ENCODE peak calls at places on chromosomes 11 and 22, in six cellular contexts. One of them, this sample, is unnamed.
A peak's percentile ranks its signal among the peaks of the same experiment; 100 is the strongest.

GRCh38 chr22:35991168-35991567 is 37.5 kb downstream of the RBFOX2 start:
- DNase-seq in iPS DF 6.9: no peak
- DNase-seq in kidney: no peak
- DNase-seq in Peyer's patch: no peak
- DNase-seq in effector memory CD4-positive, alpha-beta T cell: no peak
- DNase-seq in AG04450: peak; percentile 71
- DNase-seq in this sample: no peak

GRCh38 chr11:18394300-18394927 is at the start of gene LDHA:
- DNase-seq in effector memory CD4-positive, alpha-beta T cell: peak; percentile 98
- DNase-seq in AG04450: peak; percentile 88
- DNase-seq in Peyer's patch: peak; percentile 99
- DNase-seq in kidney: peak; percentile 100
- DNase-seq in iPS DF 6.9: no peak
- DNase-seq in this sample: peak; percentile 63

GRCh38 chr22:45887202-45888131 is 89.5 kb downstream of the WNT7B start:
- DNase-seq in AG04450: no peak
- DNase-seq in effector memory CD4-positive, alpha-beta T cell: no peak
- DNase-seq in kidney: peak; percentile 94
- DNase-seq in iPS DF 6.9: no peak
- DNase-seq in Peyer's patch: no peak
- DNase-seq in this sample: no peak

GRCh38 chr11:124934862-124935547 is 842 bp downstream of the HEPACAM start:
- DNase-seq in AG04450: peak; percentile 86
- DNase-seq in Peyer's patch: no peak
- DNase-seq in effector memory CD4-positive, alpha-beta T cell: no peak
- DNase-seq in kidney: no peak
- DNase-seq in iPS DF 6.9: no peak
- DNase-seq in this sample: no peak

GRCh38 chr11:103202048-103202651 is 92.9 kb downstream of the DYNC2H1 start:
- DNase-seq in kidney: no peak
- DNase-seq in Peyer's patch: no peak
- DNase-seq in effector memory CD4-positive, alpha-beta T cell: no peak
- DNase-seq in iPS DF 6.9: peak; percentile 5
- DNase-seq in AG04450: peak; percentile 11
- DNase-seq in this sample: peak; percentile 26

GRCh38 chr11:126212089-126212660 is 593 bp downstream of the FAM118B start:
- DNase-seq in effector memory CD4-positive, alpha-beta T cell: no peak
- DNase-seq in kidney: no peak
- DNase-seq in Peyer's patch: no peak
- DNase-seq in AG04450: no peak
- DNase-seq in iPS DF 6.9: no peak
- DNase-seq in this sample: no peak

GRCh38 chr22:21593406-21594232 is 26.1 kb downstream of the UBE2L3 start:
- DNase-seq in Peyer's patch: no peak
- DNase-seq in iPS DF 6.9: peak; percentile 13
- DNase-seq in kidney: no peak
- DNase-seq in effector memory CD4-positive, alpha-beta T cell: no peak
- DNase-seq in AG04450: no peak
- DNase-seq in this sample: no peak

GRCh38 chr22:24433868-24434471 is 6.6 kb downstream of the ADORA2A start:
- DNase-seq in AG04450: no peak
- DNase-seq in iPS DF 6.9: no peak
- DNase-seq in effector memory CD4-positive, alpha-beta T cell: peak; percentile 13
- DNase-seq in kidney: peak; percentile 79
- DNase-seq in Peyer's patch: peak; percentile 79
- DNase-seq in this sample: no peak

GRCh38 chr11:126485021-126485781 is 129.7 kb downstream of the ST3GAL4 start:
- DNase-seq in AG04450: peak; percentile 43
- DNase-seq in Peyer's patch: no peak
- DNase-seq in iPS DF 6.9: no peak
- DNase-seq in effector memory CD4-positive, alpha-beta T cell: no peak
- DNase-seq in kidney: no peak
- DNase-seq in this sample: no peak

GRCh38 chr11:61489833-61490585 is 18.5 kb upstream of the LRRC10B start:
- DNase-seq in AG04450: no peak
- DNase-seq in iPS DF 6.9: no peak
- DNase-seq in effector memory CD4-positive, alpha-beta T cell: no peak
- DNase-seq in Peyer's patch: no peak
- DNase-seq in kidney: peak; percentile 72
- DNase-seq in this sample: no peak

GRCh38 chr11:113176971-113177370 is 137.4 kb upstream of the TTC12 start:
- DNase-seq in Peyer's patch: no peak
- DNase-seq in iPS DF 6.9: no peak
- DNase-seq in AG04450: no peak
- DNase-seq in kidney: no peak
- DNase-seq in effector memory CD4-positive, alpha-beta T cell: no peak
- DNase-seq in this sample: no peak

GRCh38 chr11:46352063-46352841 is 5.0 kb downstream of the DGKZ start:
- DNase-seq in AG04450: no peak
- DNase-seq in Peyer's patch: peak; percentile 43
- DNase-seq in iPS DF 6.9: no peak
- DNase-seq in effector memory CD4-positive, alpha-beta T cell: peak; percentile 76
- DNase-seq in kidney: peak; percentile 82
- DNase-seq in this sample: no peak

GRCh38 chr11:70630816-70631623 is 232.7 kb downstream of the CTTN start:
- DNase-seq in Peyer's patch: no peak
- DNase-seq in AG04450: no peak
- DNase-seq in iPS DF 6.9: no peak
- DNase-seq in kidney: no peak
- DNase-seq in effector memory CD4-positive, alpha-beta T cell: no peak
- DNase-seq in this sample: no peak

GRCh38 chr22:39471421-39472141 is 14.8 kb downstream of the MGAT3 start:
- DNase-seq in effector memory CD4-positive, alpha-beta T cell: no peak
- DNase-seq in Peyer's patch: peak; percentile 48
- DNase-seq in AG04450: no peak
- DNase-seq in kidney: no peak
- DNase-seq in iPS DF 6.9: no peak
- DNase-seq in this sample: no peak

GRCh38 chr11:134032501-134033091 is 36.3 kb upstream of the JAM3 start:
- DNase-seq in AG04450: no peak
- DNase-seq in kidney: peak; percentile 81
- DNase-seq in effector memory CD4-positive, alpha-beta T cell: no peak
- DNase-seq in iPS DF 6.9: no peak
- DNase-seq in Peyer's patch: no peak
- DNase-seq in this sample: no peak

GRCh38 chr11:2108675-2109481 is 30.3 kb downstream of the IGF2 start:
- DNase-seq in AG04450: no peak
- DNase-seq in Peyer's patch: no peak
- DNase-seq in iPS DF 6.9: no peak
- DNase-seq in kidney: peak; percentile 63
- DNase-seq in effector memory CD4-positive, alpha-beta T cell: no peak
- DNase-seq in this sample: no peak

GRCh38 chr11:110711776-110712642 is at the start of gene ARHGAP20:
- DNase-seq in effector memory CD4-positive, alpha-beta T cell: no peak
- DNase-seq in kidney: peak; percentile 92
- DNase-seq in AG04450: no peak
- DNase-seq in iPS DF 6.9: no peak
- DNase-seq in Peyer's patch: peak; percentile 64
- DNase-seq in this sample: no peak

GRCh38 chr11:43852057-43852636 is 28.5 kb upstream of the ALKBH3 start:
- DNase-seq in AG04450: peak; percentile 79
- DNase-seq in effector memory CD4-positive, alpha-beta T cell: peak; percentile 15
- DNase-seq in kidney: no peak
- DNase-seq in iPS DF 6.9: peak; percentile 66
- DNase-seq in Peyer's patch: peak; percentile 40
- DNase-seq in this sample: peak; percentile 30

DNA sequence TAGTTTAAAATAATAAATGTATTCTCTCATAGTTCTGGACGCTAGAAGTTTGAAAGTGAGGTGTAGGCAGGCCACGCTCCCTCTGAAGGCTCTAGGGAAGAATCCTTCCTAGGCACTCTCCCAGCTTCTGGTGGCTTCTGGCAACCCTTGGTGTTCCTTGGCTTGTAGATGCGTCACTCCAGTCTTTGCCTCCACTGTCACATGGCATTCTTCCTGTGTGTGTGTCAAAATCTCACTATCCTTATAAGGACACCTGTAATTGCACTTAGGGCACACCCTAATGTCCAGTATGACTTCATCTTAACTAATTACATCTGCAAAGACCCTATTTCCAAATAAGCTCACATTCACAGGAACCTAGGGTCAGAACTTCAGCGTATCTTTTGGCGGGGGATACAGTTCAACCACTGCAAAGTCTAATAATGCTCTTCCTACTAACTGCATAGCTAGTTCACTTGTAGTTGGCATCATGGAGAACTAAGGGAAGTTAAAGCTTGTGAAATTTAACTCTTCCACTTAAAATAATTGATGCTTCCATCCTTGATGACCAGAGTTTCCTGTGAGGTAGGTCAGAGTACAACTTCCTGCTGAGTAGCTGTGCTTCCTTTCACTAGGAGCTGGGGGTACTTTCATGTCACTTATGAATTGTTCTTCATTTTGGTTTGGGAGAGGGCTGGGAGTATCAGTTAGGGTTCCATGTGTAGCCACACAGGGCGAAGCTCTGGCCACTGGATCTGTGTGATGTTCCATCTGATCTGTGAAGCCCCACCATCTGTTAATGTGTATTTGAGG is 10.4 kb downstream of the YWHAH start:
- DNase-seq in kidney: peak; percentile 22
- DNase-seq in Peyer's patch: no peak
- DNase-seq in iPS DF 6.9: no peak
- DNase-seq in effector memory CD4-positive, alpha-beta T cell: no peak
- DNase-seq in AG04450: no peak
- DNase-seq in this sample: no peak
- H3K27ac ChIP-seq in kidney: peak overlapping the region; percentile 49
- H3K27ac ChIP-seq in Peyer's patch: peak overlapping the region; percentile 35
- H3K27ac ChIP-seq in iPS DF 6.9: no peak overlapping the region
- H3K27ac ChIP-seq in effector memory CD4-positive, alpha-beta T cell: no peak overlapping the region
- H3K27ac ChIP-seq in AG04450: no peak overlapping the region
- H3K27ac ChIP-seq in this sample: no peak overlapping the region

DNA sequence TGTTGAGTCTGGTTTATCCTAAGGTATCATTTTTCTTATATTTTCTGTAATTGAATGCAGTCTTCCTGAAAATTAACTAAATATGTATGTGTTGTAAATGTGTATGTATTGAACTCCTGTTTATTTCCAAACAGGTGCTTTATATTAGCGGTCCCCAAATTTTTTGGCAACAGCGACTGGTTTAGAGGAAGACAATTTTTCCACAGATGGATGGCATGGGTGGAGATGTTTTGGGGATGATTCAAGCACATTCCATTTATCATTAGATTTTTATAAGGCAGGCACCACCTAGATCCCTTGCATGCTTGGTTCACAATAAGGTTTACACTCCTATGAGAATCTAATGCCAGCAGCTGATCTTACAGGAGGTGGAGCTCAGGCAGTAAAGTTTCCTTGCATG is 210.5 kb upstream of the ANO3 start:
- DNase-seq in kidney: no peak
- DNase-seq in effector memory CD4-positive, alpha-beta T cell: no peak
- DNase-seq in Peyer's patch: no peak
- DNase-seq in iPS DF 6.9: no peak
- DNase-seq in AG04450: no peak
- DNase-seq in this sample: no peak
- H3K9me3 ChIP-seq in kidney: no peaks in the 10 kb centered on the region
- H3K9me3 ChIP-seq in effector memory CD4-positive, alpha-beta T cell: no peaks in the 10 kb centered on the region
- H3K9me3 ChIP-seq in Peyer's patch: no peaks in the 10 kb centered on the region
- H3K9me3 ChIP-seq in iPS DF 6.9: no peaks in the 10 kb centered on the region
- H3K9me3 ChIP-seq in AG04450: no peaks in the 10 kb centered on the region
- H3K9me3 ChIP-seq in this sample: no peaks in the 10 kb centered on the region

DNA sequence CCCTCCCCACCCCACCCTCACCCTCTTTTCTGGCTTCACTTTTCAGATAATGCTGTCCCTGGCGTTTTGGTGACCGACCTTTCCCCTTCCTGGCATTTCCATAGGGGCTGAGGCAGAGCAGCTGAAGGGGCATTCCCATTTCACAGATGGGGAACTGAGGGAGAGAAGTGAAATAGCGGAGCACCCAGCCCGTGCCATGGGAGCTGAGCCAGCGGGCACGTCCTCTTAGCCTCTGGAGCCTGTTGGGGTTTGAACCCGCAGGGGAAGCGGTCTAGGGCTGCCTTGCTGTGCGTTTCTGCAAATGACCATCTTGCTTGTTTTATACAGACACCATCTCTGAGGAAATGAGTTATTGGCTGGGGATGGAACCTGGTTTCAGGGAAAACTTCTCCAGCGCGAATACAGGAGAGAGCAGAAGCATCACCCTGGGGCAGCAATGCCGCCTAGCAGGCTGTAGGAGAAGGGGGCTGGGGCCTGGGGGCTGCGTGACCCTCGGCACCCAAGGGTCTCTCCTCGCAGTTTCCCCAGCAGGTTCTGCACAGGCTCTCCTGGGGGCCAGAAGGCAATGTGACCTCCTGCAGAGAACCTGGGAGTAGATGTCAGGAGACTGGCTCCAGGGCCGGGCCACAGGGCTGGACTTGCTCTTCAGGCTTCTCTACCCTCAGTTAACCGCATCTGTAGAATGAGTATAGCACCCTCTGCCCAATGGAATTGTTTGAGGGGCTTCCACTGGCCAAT is 1.5 kb downstream of the PTPRJ start:
- DNase-seq in effector memory CD4-positive, alpha-beta T cell: no peak
- DNase-seq in iPS DF 6.9: no peak
- DNase-seq in kidney: peak; percentile 64
- DNase-seq in AG04450: no peak
- DNase-seq in Peyer's patch: no peak
- DNase-seq in this sample: no peak
- H3K27ac ChIP-seq in effector memory CD4-positive, alpha-beta T cell: peak overlapping the region; percentile 44
- H3K27ac ChIP-seq in iPS DF 6.9: no peak overlapping the region
- H3K27ac ChIP-seq in kidney: peak overlapping the region; percentile 60
- H3K27ac ChIP-seq in AG04450: no peak overlapping the region
- H3K27ac ChIP-seq in Peyer's patch: peak overlapping the region; percentile 87
- H3K27ac ChIP-seq in this sample: no peak overlapping the region

DNA sequence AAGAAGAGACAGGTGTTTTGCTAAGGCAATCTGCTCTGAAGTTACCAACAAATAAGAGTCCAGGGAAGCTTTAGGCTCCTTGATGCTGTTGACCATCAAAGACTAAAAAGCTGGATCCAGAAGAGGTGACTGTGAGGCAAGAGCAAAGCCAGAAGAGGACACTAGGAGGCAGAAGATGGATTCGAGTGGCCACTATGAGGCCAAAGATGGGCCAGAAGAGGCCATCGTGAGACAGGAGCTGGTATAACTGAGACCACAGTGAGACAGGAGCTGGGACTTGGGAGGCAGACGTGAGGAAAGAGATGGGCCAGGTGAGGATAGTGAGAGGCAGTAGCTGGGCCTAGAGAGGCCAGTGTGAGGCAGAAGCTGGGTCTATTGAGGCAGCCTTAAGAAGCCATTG is 37.7 kb downstream of the OR4C45 start:
- DNase-seq in Peyer's patch: no peak
- DNase-seq in AG04450: no peak
- DNase-seq in effector memory CD4-positive, alpha-beta T cell: no peak
- DNase-seq in kidney: no peak
- DNase-seq in iPS DF 6.9: no peak
- DNase-seq in this sample: no peak
- H3K9me3 ChIP-seq in Peyer's patch: no peaks in the 10 kb centered on the region
- H3K9me3 ChIP-seq in AG04450: peaks cover 54% of the 10 kb centered on the region
- H3K9me3 ChIP-seq in effector memory CD4-positive, alpha-beta T cell: no peaks in the 10 kb centered on the region
- H3K9me3 ChIP-seq in kidney: no peaks in the 10 kb centered on the region
- H3K9me3 ChIP-seq in iPS DF 6.9: peaks cover 27% of the 10 kb centered on the region
- H3K9me3 ChIP-seq in this sample: no peaks in the 10 kb centered on the region

This sample was measured in SK-N-MC.